ENCODE peak calls at places on chromosomes 12 and 14, in nine cellular contexts. Z, I, L, K, W, E, X, A and U are unnamed samples.

GRCh38 chr14:85702937-85703336 is 173.0 kb downstream of the FLRT2 start:
- DNase-seq in Z (no peak), I (no peak), L (no peak), K (no peak), W (no peak), E (no peak), X (no peak), A (no peak), U (no peak)

GRCh38 chr14:21108791-21109190 is 7.9 kb downstream of the TMEM253 start:
- DNase-seq in Z (no peak), I (no peak), L (no peak), K (no peak), W (no peak), E (no peak), X (no peak), A (no peak), U (no peak)

GRCh38 chr14:90644882-90645281 is 171.3 kb downstream of the TTC7B start:
- DNase-seq in Z (no peak), I (no peak), L (no peak), K (peak; percentile 81), W (no peak), E (no peak), X (no peak), A (no peak), U (no peak)

GRCh38 chr12:13038491-13039161 is 5.6 kb upstream of the FAM234B start:
- DNase-seq in Z (no peak), I (no peak), L (no peak), K (no peak), W (no peak), E (no peak), X (no peak), A (no peak), U (no peak)

GRCh38 chr14:59085207-59085739 is 103.2 kb upstream of the DAAM1 start:
- DNase-seq in Z (no peak), I (no peak), L (no peak), K (no peak), W (no peak), E (no peak), X (peak; percentile 47), A (no peak), U (no peak)

GRCh38 chr14:101235042-101235871 is 326.0 kb upstream of the DIO3 start:
- DNase-seq in Z (peak; percentile 58), I (peak; percentile 5), L (peak; percentile 66), K (peak; percentile 10), W (peak; percentile 48), E (no peak), X (peak; percentile 73), A (peak; percentile 95), U (no peak)

GRCh38 chr12:104457746-104458644 is 1.2 kb downstream of the CHST11 start:
- DNase-seq in Z (peak; percentile 19), I (peak; percentile 33), L (peak; percentile 77), K (no peak), W (peak; percentile 70), E (peak; percentile 68), X (no peak), A (peak; percentile 84), U (no peak)

GRCh38 chr12:108193922-108194321 is 64.8 kb downstream of the WSCD2 start:
- DNase-seq in Z (no peak), I (no peak), L (peak; percentile 71), K (peak; percentile 26), W (peak; percentile 63), E (peak; percentile 7), X (peak; percentile 37), A (peak; percentile 82), U (peak; percentile 28)

GRCh38 chr12:57838594-57839302 is 7.8 kb downstream of the CTDSP2 start:
- DNase-seq in Z (no peak), I (no peak), L (no peak), K (peak; percentile 88), W (no peak), E (peak; percentile 28), X (no peak), A (no peak), U (no peak)

GRCh38 chr12:106170285-106170684 is 31.5 kb upstream of the NUAK1 start:
- DNase-seq in Z (no peak), I (no peak), L (no peak), K (no peak), W (no peak), E (no peak), X (no peak), A (no peak), U (no peak)

GRCh38 chr14:53766106-53766505 is 190.5 kb downstream of the BMP4 start:
- DNase-seq in Z (no peak), I (no peak), L (no peak), K (no peak), W (no peak), E (no peak), X (no peak), A (no peak), U (no peak)

GRCh38 chr14:104586832-104587620 is 7.5 kb downstream of the C14orf180 start:
- DNase-seq in Z (no peak), I (no peak), L (no peak), K (no peak), W (no peak), E (no peak), X (no peak), A (no peak), U (no peak)

GRCh38 chr12:50923361-50924130 is 28.8 kb upstream of the HIGD1C start:
- DNase-seq in Z (no peak), I (no peak), L (no peak), K (peak; percentile 6), W (no peak), E (no peak), X (no peak), A (no peak), U (no peak)

GRCh38 chr14:30620178-30620577 is 1.9 kb upstream of the SCFD1 start:
- DNase-seq in Z (no peak), I (no peak), L (no peak), K (peak; percentile 30), W (peak; percentile 42), E (no peak), X (no peak), A (no peak), U (no peak)

GRCh38 chr12:75642226-75642625 is 130.8 kb upstream of the KRR1 start:
- DNase-seq in Z (no peak), I (no peak), L (no peak), K (no peak), W (no peak), E (no peak), X (no peak), A (no peak), U (no peak)

GRCh38 chr12:22974865-22975264 is 349.9 kb downstream of the ETNK1 start:
- DNase-seq in Z (no peak), I (no peak), L (no peak), K (no peak), W (no peak), E (no peak), X (peak; percentile 86), A (no peak), U (no peak)

GRCh38 chr12:66288121-66288520 is 14.2 kb upstream of the HELB start:
- DNase-seq in Z (no peak), I (no peak), L (no peak), K (no peak), W (no peak), E (peak; percentile 93), X (no peak), A (no peak), U (no peak)

GRCh38 chr12:16281157-16281556 is 3.7 kb upstream of the SLC15A5 start:
- DNase-seq in Z (no peak), I (no peak), L (no peak), K (no peak), W (no peak), E (no peak), X (no peak), A (no peak), U (no peak)

GRCh38 chr12:93316623-93316971 is 61.1 kb upstream of the NUDT4 start:
- DNase-seq in Z (no peak), I (no peak), L (no peak), K (no peak), W (no peak), E (no peak), X (no peak), A (no peak), U (no peak)